ENCODE peak calls at places on chromosomes 3 and 15, in seven cellular contexts. D, C, V, E, S, F and A are unnamed samples.

GRCh38 chr3:165518346-165518745 is 318.9 kb downstream of the BCHE start:
- DNase-seq in E (no peak), D (no peak), V (no peak), F (no peak), C (no peak), S (no peak), A (no peak)

GRCh38 chr3:186534113-186534669 is 10.0 kb downstream of the CRYGS start:
- DNase-seq in S (no peak), V (no peak), E (peak), C (no peak), F (no peak), D (no peak), A (peak)

GRCh38 chr3:171809513-171810277 is 588 bp downstream of the PLD1 start:
- DNase-seq in F (peak), E (peak), V (peak), S (peak), D (peak), C (peak), A (peak)

GRCh38 chr3:46375214-46375613 is 4.5 kb downstream of the CCR5 start:
- DNase-seq in F (no peak), S (no peak), D (no peak), E (no peak), V (no peak), C (no peak), A (no peak)

GRCh38 chr3:117844676-117845075 is 1135.1 kb downstream of the TUSC7 start:
- DNase-seq in F (peak), S (no peak), C (no peak), V (no peak), D (no peak), E (no peak), A (peak)

GRCh38 chr15:27587810-27588209 is 511.3 kb downstream of the OCA2 start:
- DNase-seq in D (no peak), E (peak), V (peak), S (no peak), F (no peak), C (peak), A (no peak)

GRCh38 chr15:90839187-90840071 is 29.0 kb upstream of the FURIN start:
- DNase-seq in E (peak), C (peak), V (no peak), F (no peak), D (peak), S (no peak), A (peak)

GRCh38 chr3:143001034-143001368 is 369 bp upstream of the U2SURP start:
- DNase-seq in E (no peak), V (peak), S (no peak), F (no peak), D (no peak), C (no peak), A (no peak)

GRCh38 chr15:32670624-32671022 is 29.1 kb downstream of the SCG5 start:
- DNase-seq in F (no peak), V (no peak), S (no peak), C (no peak), E (no peak), D (no peak), A (no peak)

GRCh38 chr3:45437388-45437787 is 49.0 kb downstream of the LARS2 start:
- DNase-seq in D (no peak), V (no peak), C (no peak), S (no peak), F (peak), E (peak), A (no peak)

GRCh38 chr3:40691598-40691905 is 166.8 kb downstream of the ZNF621 start:
- DNase-seq in D (no peak), S (no peak), C (no peak), F (no peak), V (no peak), E (no peak), A (no peak)

GRCh38 chr3:18046531-18046930 is 304.1 kb upstream of the TBC1D5 start:
- DNase-seq in C (no peak), V (no peak), S (no peak), D (no peak), E (peak), F (no peak), A (peak)

GRCh38 chr3:3801510-3801841 is 2.2 kb downstream of the LRRN1 start:
- DNase-seq in D (no peak), S (no peak), V (no peak), C (no peak), F (no peak), E (no peak), A (no peak)

GRCh38 chr15:41013698-41014414 is 60.6 kb downstream of the CHAC1 start:
- DNase-seq in V (no peak), C (no peak), F (peak), D (no peak), E (peak), S (no peak), A (no peak)

GRCh38 chr3:42590989-42591756 is 513 bp downstream of the SS18L2 start:
- DNase-seq in S (no peak), F (no peak), V (no peak), E (no peak), D (no peak), C (peak), A (peak)

GRCh38 chr3:15056676-15057404 is 8.3 kb downstream of the MRPS25 start:
- DNase-seq in S (no peak), D (no peak), C (no peak), V (no peak), E (no peak), F (no peak), A (no peak)

GRCh38 chr3:121957674-121958419 is 63.6 kb downstream of the SLC15A2 start:
- DNase-seq in D (no peak), V (no peak), E (no peak), C (no peak), F (no peak), S (no peak), A (no peak)

GRCh38 chr15:85793641-85794597 is 806 bp downstream of the KLHL25 start:
- DNase-seq in S (no peak), D (no peak), V (no peak), C (peak), F (no peak), E (peak), A (peak)

GRCh38 chr3:133966954-133967353 is 62.8 kb downstream of the SLCO2A1 start:
- DNase-seq in V (no peak), F (no peak), S (no peak), D (no peak), C (no peak), E (no peak), A (no peak)

GRCh38 chr3:72042397-72043211 is 257.7 kb upstream of the PROK2 start:
- DNase-seq in F (peak), C (no peak), S (no peak), D (no peak), V (no peak), E (no peak), A (no peak)

GRCh38 chr15:63495343-63495742 is 9.1 kb upstream of the USP3 start:
- DNase-seq in F (no peak), D (no peak), V (peak), C (no peak), E (no peak), S (no peak), A (no peak)

GRCh38 chr15:50798684-50799083 is 33.2 kb upstream of the SPPL2A start:
- DNase-seq in V (no peak), F (peak), S (no peak), C (no peak), D (no peak), E (peak), A (peak)

GRCh38 chr15:67736810-67737209 is 88.5 kb upstream of the SKOR1 start:
- DNase-seq in C (no peak), V (no peak), D (no peak), S (no peak), F (no peak), E (peak), A (peak)

GRCh38 chr3:152460936-152461335 is 192.2 kb downstream of the MBNL1 start:
- DNase-seq in S (no peak), D (no peak), E (no peak), C (peak), V (no peak), F (no peak), A (no peak)

GRCh38 chr3:182487048-182487447 is 306.3 kb upstream of the ATP11B start:
- DNase-seq in D (no peak), F (no peak), S (no peak), V (no peak), C (peak), E (no peak), A (no peak)

GRCh38 chr3:69097407-69098086 is 12.8 kb downstream of the ARL6IP5 start:
- DNase-seq in V (no peak), F (no peak), S (no peak), E (no peak), D (no peak), C (no peak), A (no peak)

GRCh38 chr3:194326192-194327029 is 24.7 kb downstream of the CPN2 start:
- DNase-seq in C (no peak), V (no peak), E (no peak), S (no peak), D (no peak), F (no peak), A (no peak)

GRCh38 chr15:97998307-97999071 is 38.0 kb downstream of the ARRDC4 start:
- DNase-seq in D (no peak), E (peak), V (no peak), F (no peak), C (no peak), S (no peak), A (no peak)

GRCh38 chr3:168165390-168166269 is 69.9 kb upstream of the GOLIM4 start:
- DNase-seq in C (peak), F (peak), S (no peak), D (peak), E (peak), V (no peak), A (peak)